ENCODE peak calls at places on chromosomes 6 and 20, in six cellular contexts. I, O, E, N, Q and M are unnamed samples.

GRCh38 chr6:7545509-7546369 is 4.3 kb downstream of the DSP start:
- DNase-seq in I (peak), O (peak), E (no peak), N (no peak), Q (no peak), M (no peak)

GRCh38 chr6:150058986-150059385 is 9.9 kb downstream of the ULBP3 start:
- DNase-seq in I (no peak), O (no peak), E (no peak), N (no peak), Q (no peak), M (no peak)

GRCh38 chr20:10651227-10651990 is 22.4 kb downstream of the JAG1 start:
- DNase-seq in I (peak), O (peak), E (no peak), N (no peak), Q (no peak), M (no peak)

GRCh38 chr6:2693191-2693590 is 57.5 kb downstream of the MYLK4 start:
- DNase-seq in I (no peak), O (no peak), E (no peak), N (no peak), Q (no peak), M (no peak)

GRCh38 chr6:41002168-41002567 is 36.9 kb downstream of the UNC5CL start:
- DNase-seq in I (no peak), O (no peak), E (no peak), N (no peak), Q (no peak), M (no peak)

GRCh38 chr6:131159578-131159977 is 24.3 kb downstream of the AKAP7 start:
- DNase-seq in I (peak), O (peak), E (no peak), N (no peak), Q (no peak), M (no peak)

GRCh38 chr6:167735498-167736201 is 91.1 kb upstream of the AFDN start:
- DNase-seq in I (no peak), O (peak), E (peak), N (no peak), Q (no peak), M (no peak)

GRCh38 chr20:21096321-21097043 is 9.7 kb downstream of the LINC00237 start:
- DNase-seq in I (no peak), O (peak), E (no peak), N (peak), Q (no peak), M (no peak)

GRCh38 chr6:106451419-106451818 is 90.9 kb downstream of the CRYBG1 start:
- DNase-seq in I (peak), O (peak), E (no peak), N (no peak), Q (no peak), M (no peak)

GRCh38 chr6:143745160-143746133 is 67.7 kb downstream of the PHACTR2 start:
- DNase-seq in I (peak), O (peak), E (peak), N (no peak), Q (peak), M (peak)

GRCh38 chr6:41426888-41427641 is 91.7 kb downstream of the NCR2 start:
- DNase-seq in I (no peak), O (no peak), E (no peak), N (no peak), Q (no peak), M (no peak)

GRCh38 chr6:168886964-168887363 is 366.7 kb downstream of the THBS2 start:
- DNase-seq in I (no peak), O (no peak), E (no peak), N (no peak), Q (no peak), M (no peak)

GRCh38 chr6:166046232-166046631 is 121.4 kb downstream of the TBXT start:
- DNase-seq in I (peak), O (peak), E (no peak), N (no peak), Q (no peak), M (no peak)

GRCh38 chr6:156776470-156776840 is 723 bp upstream of the ARID1B start:
- DNase-seq in I (peak), O (peak), E (no peak), N (no peak), Q (no peak), M (no peak)

GRCh38 chr6:138431276-138432062 is 27.4 kb downstream of the HEBP2 start:
- DNase-seq in I (no peak), O (no peak), E (no peak), N (no peak), Q (no peak), M (no peak)

GRCh38 chr6:56794421-56794820 is 151.7 kb upstream of the DST start:
- DNase-seq in I (peak), O (no peak), E (no peak), N (peak), Q (no peak), M (no peak)

GRCh38 chr6:57313009-57313408 is 4.4 kb upstream of the PRIM2 start:
- DNase-seq in I (peak), O (no peak), E (no peak), N (no peak), Q (no peak), M (no peak)

GRCh38 chr20:43830883-43831282 is 83.8 kb upstream of the TOX2 start:
- DNase-seq in I (no peak), O (no peak), E (no peak), N (no peak), Q (no peak), M (peak)

GRCh38 chr6:23175391-23175790 is 606.0 kb downstream of the HDGFL1 start:
- DNase-seq in I (peak), O (peak), E (no peak), N (no peak), Q (no peak), M (no peak)

GRCh38 chr6:20148433-20148832 is 63.8 kb downstream of the MBOAT1 start:
- DNase-seq in I (no peak), O (no peak), E (no peak), N (no peak), Q (no peak), M (no peak)

GRCh38 chr6:158707826-158708225 is 58.0 kb downstream of the SYTL3 start:
- DNase-seq in I (peak), O (peak), E (peak), N (no peak), Q (no peak), M (no peak)

GRCh38 chr6:165599121-165599520 is 63.9 kb downstream of the PDE10A start:
- DNase-seq in I (no peak), O (no peak), E (no peak), N (no peak), Q (no peak), M (no peak)

GRCh38 chr20:50182336-50182735 is 8.3 kb upstream of the CEBPB start:
- DNase-seq in I (no peak), O (no peak), E (no peak), N (no peak), Q (no peak), M (no peak)

GRCh38 chr6:84615113-84615850 is 149.1 kb downstream of the TBX18 start:
- DNase-seq in I (no peak), O (no peak), E (no peak), N (no peak), Q (no peak), M (no peak)

GRCh38 chr20:10469599-10469998 is 34.5 kb downstream of the SLX4IP start:
- DNase-seq in I (peak), O (peak), E (no peak), N (peak), Q (no peak), M (no peak)

GRCh38 chr20:36092424-36093024 is 62.0 kb upstream of the EPB41L1 start:
- DNase-seq in I (peak), O (no peak), E (peak), N (no peak), Q (peak), M (peak)

GRCh38 chr20:1327241-1327653 is 1.7 kb downstream of the SDCBP2 start:
- DNase-seq in I (peak), O (peak), E (no peak), N (no peak), Q (peak), M (peak)

GRCh38 chr20:20134941-20135572 is 82.7 kb downstream of the CFAP61 start:
- DNase-seq in I (no peak), O (no peak), E (no peak), N (no peak), Q (no peak), M (no peak)

GRCh38 chr6:21258665-21259064 is 334.9 kb upstream of the SOX4 start:
- DNase-seq in I (no peak), O (no peak), E (no peak), N (no peak), Q (no peak), M (no peak)

GRCh38 chr6:54315692-54316091 is 7.5 kb downstream of the TINAG start:
- DNase-seq in I (no peak), O (no peak), E (no peak), N (no peak), Q (no peak), M (no peak)

GRCh38 chr6:54307412-54308036 is 717 bp upstream of the TINAG start:
- DNase-seq in I (no peak), O (no peak), E (no peak), N (no peak), Q (no peak), M (peak)

GRCh38 chr6:54308677-54309315 is 555 bp downstream of the TINAG start:
- DNase-seq in I (no peak), O (no peak), E (no peak), N (no peak), Q (no peak), M (no peak)

GRCh38 chr6:54308240-54308639 is at the start of gene TINAG:
- DNase-seq in I (no peak), O (no peak), E (no peak), N (no peak), Q (no peak), M (no peak)

GRCh38 chr6:54310377-54311152 is 2.3 kb downstream of the TINAG start:
- DNase-seq in I (no peak), O (no peak), E (no peak), N (no peak), Q (no peak), M (no peak)
- H3K4me3 ChIP-seq in I (no peak), O (no peak), E (no peak), N (no peak), Q (no peak), M (no peak)

GRCh38 chr6:151475653-151476523 is 17.9 kb upstream of the CCDC170 start:
- DNase-seq in I (peak), O (peak), E (peak), N (no peak), Q (peak), M (peak)
- H3K4me3 ChIP-seq in I (peak), O (peak), E (no peak), N (no peak), Q (no peak), M (no peak)

GRCh38 chr20:41048475-41049242 is 20.0 kb downstream of the TOP1 start:
- DNase-seq in I (no peak), O (no peak), E (no peak), N (no peak), Q (no peak), M (no peak)
- H3K4me3 ChIP-seq in I (peak), O (no peak), E (no peak), N (peak), Q (no peak), M (no peak)

GRCh38 chr6:169905041-169905807 is 153.8 kb downstream of the ERMARD start:
- DNase-seq in I (peak), O (peak), E (peak), N (no peak), Q (peak), M (no peak)

GRCh38 chr6:169908403-169908933 is 157.0 kb downstream of the ERMARD start:
- DNase-seq in I (no peak), O (no peak), E (no peak), N (no peak), Q (no peak), M (no peak)

GRCh38 chr6:169906004-169906740 is 154.8 kb downstream of the ERMARD start:
- DNase-seq in I (no peak), O (no peak), E (no peak), N (no peak), Q (no peak), M (no peak)

GRCh38 chr6:169907419-169908115 is 156.1 kb downstream of the ERMARD start:
- DNase-seq in I (no peak), O (no peak), E (no peak), N (no peak), Q (no peak), M (no peak)

GRCh38 chr6:169906741-169907418 is 155.5 kb downstream of the ERMARD start:
- DNase-seq in I (no peak), O (no peak), E (no peak), N (no peak), Q (no peak), M (no peak)
- H3K4me3 ChIP-seq in I (no peak), O (no peak), E (no peak), N (no peak), Q (no peak), M (no peak)